ENCODE peak calls at places on chromosomes 11 and 22, in six cellular contexts. One of them, this sample, is unnamed. For H3K4me1, the result is how much of the 10 kb centered on the place peaks cover.

GRCh38 chr22:24427500-24428164 is at the start of gene ADORA2A:
- DNase-seq in K562: no peak
- DNase-seq in H1: no peak
- DNase-seq in HCT116: no peak
- DNase-seq in GM12878: peak
- DNase-seq in HepG2: no peak
- DNase-seq in this sample: no peak

GRCh38 chr11:80748207-80748606 is 1307.4 kb upstream of the TENM4 start:
- DNase-seq in K562: no peak
- DNase-seq in H1: no peak
- DNase-seq in HCT116: no peak
- DNase-seq in GM12878: no peak
- DNase-seq in HepG2: no peak
- DNase-seq in this sample: no peak

GRCh38 chr11:78740175-78741161 is 165.8 kb upstream of the NARS2 start:
- DNase-seq in K562: no peak
- DNase-seq in H1: no peak
- DNase-seq in HCT116: no peak
- DNase-seq in GM12878: no peak
- DNase-seq in HepG2: no peak
- DNase-seq in this sample: no peak

GRCh38 chr22:50229370-50229769 is 15.5 kb downstream of the TUBGCP6 start:
- DNase-seq in K562: no peak
- DNase-seq in H1: no peak
- DNase-seq in HCT116: no peak
- DNase-seq in GM12878: no peak
- DNase-seq in HepG2: no peak
- DNase-seq in this sample: no peak

GRCh38 chr11:85937838-85938237 is 82.7 kb downstream of the CCDC83 start:
- DNase-seq in K562: no peak
- DNase-seq in H1: no peak
- DNase-seq in HCT116: no peak
- DNase-seq in GM12878: no peak
- DNase-seq in HepG2: no peak
- DNase-seq in this sample: no peak

GRCh38 chr11:31809857-31810778 is 1.0 kb downstream of the PAX6 start:
- DNase-seq in K562: peak
- DNase-seq in H1: no peak
- DNase-seq in HCT116: no peak
- DNase-seq in GM12878: no peak
- DNase-seq in HepG2: no peak
- DNase-seq in this sample: peak

GRCh38 chr11:1206391-1207271 is 16.2 kb upstream of the MUC5B start:
- DNase-seq in K562: no peak
- DNase-seq in H1: no peak
- DNase-seq in HCT116: no peak
- DNase-seq in GM12878: no peak
- DNase-seq in HepG2: no peak
- DNase-seq in this sample: no peak

GRCh38 chr11:117546431-117547160 is 218.9 kb downstream of the CEP164 start:
- DNase-seq in K562: no peak
- DNase-seq in H1: no peak
- DNase-seq in HCT116: no peak
- DNase-seq in GM12878: no peak
- DNase-seq in HepG2: no peak
- DNase-seq in this sample: no peak

GRCh38 chr11:113994077-113994954 is 19.4 kb downstream of the HTR3A start:
- DNase-seq in K562: peak
- DNase-seq in H1: no peak
- DNase-seq in HCT116: no peak
- DNase-seq in GM12878: no peak
- DNase-seq in HepG2: no peak
- DNase-seq in this sample: peak

GRCh38 chr22:27585141-27585540 is 216.4 kb downstream of the MN1 start:
- DNase-seq in K562: no peak
- DNase-seq in H1: no peak
- DNase-seq in HCT116: no peak
- DNase-seq in GM12878: no peak
- DNase-seq in HepG2: no peak
- DNase-seq in this sample: no peak

GRCh38 chr22:33302049-33302545 is 243.9 kb upstream of the SYN3 start:
- DNase-seq in K562: peak
- DNase-seq in H1: peak
- DNase-seq in HCT116: peak
- DNase-seq in GM12878: peak
- DNase-seq in HepG2: peak
- DNase-seq in this sample: peak

GRCh38 chr11:3171931-3172560 is 6.9 kb upstream of the OSBPL5 start:
- DNase-seq in K562: no peak
- DNase-seq in H1: no peak
- DNase-seq in HCT116: no peak
- DNase-seq in GM12878: no peak
- DNase-seq in HepG2: no peak
- DNase-seq in this sample: no peak
- H3K4me1 ChIP-seq in K562: under half
- H3K4me1 ChIP-seq in H1: under half
- H3K4me1 ChIP-seq in HCT116: under half
- H3K4me1 ChIP-seq in GM12878: under half
- H3K4me1 ChIP-seq in HepG2: under half
- H3K4me1 ChIP-seq in this sample: under half

GRCh38 chr11:129018991-129019390 is 76.3 kb upstream of the TP53AIP1 start:
- DNase-seq in K562: no peak
- DNase-seq in H1: no peak
- DNase-seq in HCT116: no peak
- DNase-seq in GM12878: no peak
- DNase-seq in HepG2: no peak
- DNase-seq in this sample: no peak

GRCh38 chr11:129021295-129021694 is 78.6 kb upstream of the TP53AIP1 start:
- DNase-seq in K562: no peak
- DNase-seq in H1: no peak
- DNase-seq in HCT116: no peak
- DNase-seq in GM12878: no peak
- DNase-seq in HepG2: no peak
- DNase-seq in this sample: no peak

GRCh38 chr11:129023968-129024676 is 81.5 kb upstream of the TP53AIP1 start:
- DNase-seq in K562: no peak
- DNase-seq in H1: peak
- DNase-seq in HCT116: peak
- DNase-seq in GM12878: no peak
- DNase-seq in HepG2: no peak
- DNase-seq in this sample: peak
- TF ChIP-seq MAX in K562: no peak
- TF ChIP-seq MAX in H1: no peak
- TF ChIP-seq MAX in HCT116: peak
- TF ChIP-seq MAX in GM12878: no peak
- TF ChIP-seq MAX in HepG2: no peak
- TF ChIP-seq MAX in this sample: no peak

GRCh38 chr11:103109818-103110388 is 677 bp downstream of the DYNC2H1 start:
- DNase-seq in K562: no peak
- DNase-seq in H1: no peak
- DNase-seq in HCT116: no peak
- DNase-seq in GM12878: no peak
- DNase-seq in HepG2: no peak
- DNase-seq in this sample: no peak

GRCh38 chr11:103110406-103110805 is 1.2 kb downstream of the DYNC2H1 start:
- DNase-seq in K562: no peak
- DNase-seq in H1: no peak
- DNase-seq in HCT116: no peak
- DNase-seq in GM12878: no peak
- DNase-seq in HepG2: no peak
- DNase-seq in this sample: peak

GRCh38 chr11:103111400-103111799 is 2.2 kb downstream of the DYNC2H1 start:
- DNase-seq in K562: no peak
- DNase-seq in H1: no peak
- DNase-seq in HCT116: no peak
- DNase-seq in GM12878: no peak
- DNase-seq in HepG2: no peak
- DNase-seq in this sample: no peak

GRCh38 chr11:103112364-103112763 is 3.1 kb downstream of the DYNC2H1 start:
- DNase-seq in K562: no peak
- DNase-seq in H1: no peak
- DNase-seq in HCT116: no peak
- DNase-seq in GM12878: no peak
- DNase-seq in HepG2: no peak
- DNase-seq in this sample: no peak

GRCh38 chr11:103108933-103109817 is at the start of gene DYNC2H1:
- DNase-seq in K562: peak
- DNase-seq in H1: peak
- DNase-seq in HCT116: peak
- DNase-seq in GM12878: peak
- DNase-seq in HepG2: peak
- DNase-seq in this sample: peak
- TF ChIP-seq POLR2AphosphoS5 in K562: no peak
- TF ChIP-seq POLR2AphosphoS5 in H1: no peak
- TF ChIP-seq POLR2AphosphoS5 in HCT116: peak
- TF ChIP-seq POLR2AphosphoS5 in GM12878: no peak
- TF ChIP-seq POLR2AphosphoS5 in HepG2: no peak
- TF ChIP-seq POLR2AphosphoS5 in this sample: peak

DNA sequence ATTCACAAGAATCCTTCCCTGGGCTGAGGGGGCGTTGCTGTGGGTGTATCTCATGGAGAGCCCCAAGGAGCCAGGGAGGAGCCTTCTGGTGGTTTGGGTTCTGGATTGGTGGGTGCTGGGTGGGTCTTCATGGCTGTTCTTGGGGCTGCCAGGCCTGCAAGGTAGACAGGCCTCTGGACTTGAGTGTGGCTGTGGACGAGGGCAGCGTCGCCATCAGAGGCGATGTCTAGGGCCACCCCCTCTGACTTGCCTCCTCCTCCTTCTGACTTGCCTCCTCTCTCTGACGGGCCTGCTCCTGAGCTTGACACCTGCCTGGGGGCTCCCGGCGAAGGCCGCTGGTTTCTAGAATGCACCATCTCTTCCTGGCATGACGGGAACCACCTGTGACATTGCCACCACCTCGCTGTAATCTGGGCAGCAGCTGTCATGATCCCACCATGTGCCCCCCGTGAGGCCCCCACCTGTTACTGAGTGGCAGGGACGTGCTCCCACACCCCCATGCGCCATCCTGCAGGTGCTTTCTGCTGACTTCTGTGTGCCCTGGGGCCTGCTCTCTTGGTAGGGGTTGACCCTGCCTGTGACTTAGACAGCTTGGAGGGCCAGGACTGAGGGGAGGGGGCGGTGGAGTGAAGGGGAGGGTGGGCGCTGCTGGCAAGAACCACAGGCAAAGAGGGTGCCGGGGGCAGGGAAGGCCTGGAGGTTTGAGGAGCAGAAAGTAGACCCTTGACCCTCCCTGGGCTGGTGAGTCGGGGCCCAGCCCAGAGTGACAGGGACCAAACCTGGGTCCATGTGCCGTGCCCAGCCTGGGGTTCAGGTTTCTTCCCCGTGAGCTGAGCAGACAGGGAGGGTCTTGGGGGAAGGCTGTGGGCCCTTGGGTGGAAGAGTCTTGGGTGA is 17.5 kb downstream of the KCNQ1 start:
- DNase-seq in K562: no peak
- DNase-seq in H1: no peak
- DNase-seq in HCT116: no peak
- DNase-seq in GM12878: no peak
- DNase-seq in HepG2: no peak
- DNase-seq in this sample: no peak
- H3K4me1 ChIP-seq in K562: under half
- H3K4me1 ChIP-seq in H1: under half
- H3K4me1 ChIP-seq in HCT116: under half
- H3K4me1 ChIP-seq in GM12878: under half
- H3K4me1 ChIP-seq in HepG2: under half
- H3K4me1 ChIP-seq in this sample: under half

GRCh38 chr22:44682556-44683168 is 19.3 kb upstream of the PRR5 start:
- DNase-seq in K562: peak
- DNase-seq in H1: no peak
- DNase-seq in HCT116: no peak
- DNase-seq in GM12878: no peak
- DNase-seq in HepG2: no peak
- DNase-seq in this sample: no peak
- TF ChIP-seq MAX in K562: no peak
- TF ChIP-seq MAX in H1: no peak
- TF ChIP-seq MAX in HCT116: no peak
- TF ChIP-seq MAX in GM12878: no peak
- TF ChIP-seq MAX in HepG2: no peak
- TF ChIP-seq MAX in this sample: no peak

DNA sequence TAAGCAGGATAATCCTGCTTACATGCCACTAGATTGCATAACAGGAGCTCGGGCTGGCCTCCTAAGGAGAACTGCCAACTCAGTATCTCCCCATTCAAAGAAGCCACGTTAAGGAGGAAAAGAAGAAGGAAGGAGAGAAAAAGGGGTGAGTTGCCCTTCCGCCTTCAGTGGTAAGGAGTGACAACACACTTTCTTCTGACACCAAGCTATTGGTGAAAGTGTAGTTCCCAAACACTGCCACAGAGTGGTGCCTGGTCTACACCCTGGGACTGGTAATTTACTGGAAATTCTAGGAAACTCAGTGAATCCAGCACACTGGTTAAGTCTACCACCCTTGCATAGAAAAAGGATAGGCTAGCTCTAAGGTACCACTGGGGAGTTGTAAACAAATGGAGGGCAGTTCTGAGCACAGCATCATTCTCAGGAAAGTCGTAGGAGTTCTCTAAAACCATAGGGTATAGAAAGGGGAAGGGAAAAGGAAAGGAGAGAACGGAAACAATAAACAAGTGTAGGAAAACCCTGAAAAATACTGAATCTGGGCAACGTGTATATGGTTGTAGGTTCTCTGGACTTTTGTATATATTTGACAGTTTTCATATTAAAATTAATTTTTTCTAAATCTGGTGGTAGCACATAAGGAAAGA is 58.2 kb downstream of the RRAS2 start:
- DNase-seq in K562: peak
- DNase-seq in H1: peak
- DNase-seq in HCT116: peak
- DNase-seq in GM12878: no peak
- DNase-seq in HepG2: peak
- DNase-seq in this sample: peak
- TF ChIP-seq POLR2AphosphoS5 in K562: no peak
- TF ChIP-seq POLR2AphosphoS5 in H1: no peak
- TF ChIP-seq POLR2AphosphoS5 in HCT116: no peak
- TF ChIP-seq POLR2AphosphoS5 in GM12878: no peak
- TF ChIP-seq POLR2AphosphoS5 in HepG2: no peak
- TF ChIP-seq POLR2AphosphoS5 in this sample: no peak

DNA sequence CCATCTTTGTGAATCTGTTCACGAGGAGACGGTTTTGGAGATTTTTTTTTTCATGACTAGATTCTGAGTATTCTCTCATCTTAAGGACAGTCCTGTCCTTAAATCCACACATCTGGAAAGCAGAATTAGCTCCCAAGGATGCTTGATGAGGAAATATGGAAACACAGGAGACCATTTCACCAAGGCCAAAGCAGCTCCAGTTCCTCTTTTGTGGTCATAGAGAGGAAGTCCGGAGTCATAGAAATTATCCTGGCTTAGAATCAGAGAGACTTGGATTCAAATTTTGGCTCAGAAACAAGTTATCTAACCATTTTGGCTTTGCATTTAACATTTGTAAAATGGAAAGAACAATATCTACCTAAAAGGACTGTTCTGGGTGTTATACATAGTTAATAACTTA is 7.3 kb upstream of the TEAD1 start:
- DNase-seq in K562: no peak
- DNase-seq in H1: no peak
- DNase-seq in HCT116: no peak
- DNase-seq in GM12878: no peak
- DNase-seq in HepG2: no peak
- DNase-seq in this sample: no peak
- H3K4me1 ChIP-seq in K562: under half
- H3K4me1 ChIP-seq in H1: under half
- H3K4me1 ChIP-seq in HCT116: under half
- H3K4me1 ChIP-seq in GM12878: under half
- H3K4me1 ChIP-seq in HepG2: under half
- H3K4me1 ChIP-seq in this sample: under half

GRCh38 chr11:28777126-28777525 is 668.9 kb downstream of the METTL15 start:
- DNase-seq in K562: no peak
- DNase-seq in H1: no peak
- DNase-seq in HCT116: no peak
- DNase-seq in GM12878: no peak
- DNase-seq in HepG2: no peak
- DNase-seq in this sample: no peak
- TF ChIP-seq MAX in K562: no peak
- TF ChIP-seq MAX in H1: no peak
- TF ChIP-seq MAX in HCT116: no peak
- TF ChIP-seq MAX in GM12878: no peak
- TF ChIP-seq MAX in HepG2: no peak
- TF ChIP-seq MAX in this sample: no peak

This sample was measured in endothelial cell of umbilical vein.